ENCODE peak calls at places on chromosomes 11 and 22, in eight cellular contexts. U, Z, I, R, M, A, H and N are unnamed samples.

GRCh38 chr11:80822248-80822647 is 1381.4 kb upstream of the TENM4 start:
- DNase-seq in R (no peak), I (no peak), M (no peak), Z (no peak), A (no peak), H (no peak), U (no peak), N (no peak)

GRCh38 chr11:110921742-110922200 is 209.5 kb upstream of the ARHGAP20 start:
- DNase-seq in R (peak; percentile 82), M (peak; percentile 77), I (peak; percentile 37), H (peak; percentile 64), U (no peak), Z (no peak), A (no peak), N (no peak)

GRCh38 chr11:30131535-30131934 is 99.3 kb upstream of the FSHB start:
- DNase-seq in M (no peak), Z (no peak), A (no peak), I (no peak), H (no peak), U (no peak), R (no peak), N (peak; percentile 8)

GRCh38 chr22:24507742-24508141 is 12.6 kb downstream of the UPB1 start:
- DNase-seq in H (no peak), I (no peak), A (no peak), U (no peak), R (no peak), M (peak; percentile 18), Z (no peak), N (no peak)

GRCh38 chr22:19824197-19825015 is 30.3 kb downstream of the GNB1L start:
- DNase-seq in A (no peak), M (peak; percentile 74), I (peak; percentile 11), Z (no peak), H (peak; percentile 34), R (no peak), U (no peak), N (no peak)

GRCh38 chr11:44805152-44805461 is 78.3 kb downstream of the TSPAN18 start:
- DNase-seq in H (no peak), A (no peak), Z (no peak), R (no peak), I (no peak), M (no peak), U (no peak), N (no peak)

GRCh38 chr22:44542561-44543222 is 44.7 kb upstream of the RTL6 start:
- DNase-seq in R (no peak), I (no peak), H (peak; percentile 61), U (no peak), A (no peak), Z (no peak), M (no peak), N (no peak)

GRCh38 chr11:73566422-73566821 is 31.5 kb downstream of the FAM168A start:
- DNase-seq in M (no peak), I (no peak), H (no peak), U (no peak), A (peak; percentile 37), R (no peak), Z (no peak), N (peak; percentile 11)

GRCh38 chr11:130118165-130118564 is 41.4 kb upstream of the ST14 start:
- DNase-seq in A (no peak), Z (no peak), U (no peak), H (no peak), R (no peak), M (no peak), I (no peak), N (no peak)

GRCh38 chr22:49020314-49020713 is 807.4 kb downstream of the BRD1 start:
- DNase-seq in U (no peak), A (no peak), Z (no peak), M (peak; percentile 9), H (peak; percentile 8), R (no peak), I (no peak), N (no peak)

GRCh38 chr11:75793966-75794365 is 21.0 kb upstream of the UVRAG start:
- DNase-seq in U (no peak), R (no peak), H (no peak), Z (no peak), I (no peak), A (no peak), M (peak; percentile 36), N (no peak)

GRCh38 chr11:132802932-132803331 is 729.4 kb downstream of the OPCML start:
- DNase-seq in M (no peak), H (no peak), I (no peak), R (no peak), A (no peak), U (no peak), Z (no peak), N (no peak)

GRCh38 chr11:33387586-33387985 is 130.4 kb downstream of the HIPK3 start:
- DNase-seq in H (no peak), Z (no peak), A (no peak), I (no peak), U (no peak), R (no peak), M (no peak), N (no peak)

GRCh38 chr11:62146476-62147200 is 22.8 kb downstream of the INCENP start:
- DNase-seq in I (peak; percentile 22), U (no peak), A (no peak), H (no peak), M (no peak), Z (no peak), R (no peak), N (no peak)

GRCh38 chr11:1074244-1075221 is at the start of gene MUC2:
- DNase-seq in R (no peak), M (peak; percentile 72), U (peak; percentile 76), I (no peak), A (no peak), Z (no peak), H (peak; percentile 64), N (no peak)

GRCh38 chr11:16154715-16155396 is 201.5 kb downstream of the SOX6 start:
- DNase-seq in Z (no peak), M (no peak), I (peak; percentile 33), H (no peak), A (no peak), R (no peak), U (no peak), N (no peak)

DNA sequence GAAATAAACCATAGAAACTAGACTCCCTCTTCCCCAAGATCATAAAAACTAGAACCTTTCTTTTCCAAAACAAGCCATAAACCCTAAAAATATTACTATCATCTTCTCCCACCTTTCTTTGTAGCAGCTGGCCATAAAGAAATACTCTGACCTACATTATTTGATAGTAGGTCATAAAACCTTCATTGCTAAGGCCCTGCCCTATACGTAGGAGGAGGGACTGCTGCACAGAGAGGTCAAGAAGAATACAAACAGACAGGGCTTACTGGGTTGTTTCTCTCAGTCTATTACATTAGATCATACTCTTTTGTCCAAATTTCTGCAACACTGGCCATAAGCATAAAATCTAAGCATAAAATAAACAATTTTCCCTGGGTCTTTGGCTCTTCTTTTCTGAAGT is 101.5 kb downstream of the TYR start:
- DNase-seq in H (no peak), Z (no peak), I (no peak), A (no peak), U (no peak), R (no peak), M (no peak), N (no peak)
- H3K4me3 ChIP-seq in H (no peak overlapping the region), Z (no peak overlapping the region), I (no peak overlapping the region), A (no peak overlapping the region), U (no peak overlapping the region), R (no peak overlapping the region), M (no peak overlapping the region), N (no peak overlapping the region)

DNA sequence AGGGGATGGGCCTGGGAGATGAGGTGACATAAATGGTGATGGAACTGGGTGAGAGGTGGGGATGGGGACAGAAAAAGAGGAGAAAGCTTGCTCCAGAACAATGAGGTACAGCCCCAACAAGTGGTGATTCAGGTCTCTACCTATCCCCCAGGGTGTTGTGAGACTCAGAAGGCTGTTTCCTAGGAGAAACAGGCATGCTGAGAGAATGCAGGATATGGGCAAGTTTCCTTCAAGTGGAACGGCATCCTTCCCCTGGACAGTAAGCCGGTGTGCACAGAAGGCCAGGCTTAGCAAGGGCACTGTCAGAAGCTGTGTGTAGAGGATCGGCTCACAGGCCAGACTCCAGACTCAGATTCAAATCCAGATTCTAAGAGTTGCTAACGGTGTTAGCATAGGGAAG is 34.1 kb upstream of the CRTAM start:
- DNase-seq in R (no peak), U (no peak), A (no peak), Z (no peak), I (no peak), M (no peak), H (no peak), N (peak; percentile 41)
- H3K27ac ChIP-seq in R (no peak overlapping the region), U (no peak overlapping the region), A (no peak overlapping the region), Z (no peak overlapping the region), I (no peak overlapping the region), M (no peak overlapping the region), H (no peak overlapping the region), N (peak overlapping the region; percentile 48)

GRCh38 chr11:71265559-71266092 is 13.2 kb upstream of the SHANK2 start:
- DNase-seq in M (peak; percentile 51), U (no peak), Z (no peak), I (peak; percentile 21), A (no peak), R (no peak), H (peak; percentile 47), N (no peak)

GRCh38 chr11:71269603-71270511 is 17.5 kb upstream of the SHANK2 start:
- DNase-seq in H (peak; percentile 35), Z (no peak), I (peak; percentile 24), U (no peak), M (peak; percentile 46), A (no peak), R (no peak), N (no peak)

GRCh38 chr11:71266114-71266833 is 13.9 kb upstream of the SHANK2 start:
- DNase-seq in A (no peak), I (peak; percentile 78), H (peak; percentile 49), U (peak; percentile 79), M (no peak), Z (no peak), R (peak; percentile 78), N (no peak)

GRCh38 chr11:71267807-71268421 is 15.5 kb upstream of the SHANK2 start:
- DNase-seq in I (peak; percentile 23), H (peak; percentile 19), Z (no peak), A (no peak), R (no peak), M (peak; percentile 56), U (no peak), N (no peak)

DNA sequence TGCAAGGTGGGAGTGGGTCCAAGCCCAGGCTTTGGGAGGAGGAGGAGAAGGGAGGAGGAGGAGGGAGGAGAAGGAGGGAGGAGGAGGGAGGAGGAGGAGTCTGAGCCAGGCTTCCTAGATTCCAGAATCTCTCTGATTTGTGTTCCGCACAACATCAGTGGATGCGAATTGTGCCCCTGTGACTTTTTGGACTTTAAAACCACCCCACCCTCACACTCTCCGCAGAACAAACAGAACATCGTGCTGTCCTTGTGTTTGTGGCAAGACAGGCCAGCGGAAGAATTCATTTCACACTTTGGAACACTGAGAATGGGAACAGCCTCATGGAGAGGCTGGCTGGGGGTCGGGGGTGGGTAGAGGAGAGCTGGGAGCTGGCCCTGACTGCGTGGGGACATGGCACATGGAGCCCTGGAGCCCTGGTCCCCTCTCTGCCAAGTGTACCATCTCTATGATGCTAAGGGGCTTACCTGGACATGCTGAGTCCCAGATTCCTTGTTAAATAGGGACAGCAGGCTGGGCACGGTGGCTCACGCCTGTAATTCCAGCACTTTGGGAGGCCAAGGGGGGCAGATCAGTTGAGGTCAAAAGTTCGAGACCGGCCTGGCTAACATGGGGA is 16.4 kb upstream of the SHANK2 start:
- DNase-seq in A (no peak), H (peak; percentile 42), U (no peak), R (no peak), Z (no peak), I (no peak), M (no peak), N (no peak)
- H3K4me3 ChIP-seq in A (no peak overlapping the region), H (no peak overlapping the region), U (no peak overlapping the region), R (no peak overlapping the region), Z (no peak overlapping the region), I (no peak overlapping the region), M (no peak overlapping the region), N (no peak overlapping the region)

GRCh38 chr11:66905631-66906030 is 48.8 kb downstream of the LRFN4 start:
- DNase-seq in I (no peak), M (no peak), A (no peak), Z (no peak), U (no peak), R (no peak), H (no peak), N (no peak)
- H3K27ac ChIP-seq in I (no peak overlapping the region), M (no peak overlapping the region), A (no peak overlapping the region), Z (no peak overlapping the region), U (no peak overlapping the region), R (no peak overlapping the region), H (no peak overlapping the region), N (no peak overlapping the region)